ENCODE peak calls at places on chromosomes 12 and 14, in six cellular contexts. N is type B pancreatic cell; W is GM06990; L is T-helper 9 cell; Q is stimulated activated naive B cell treated with anti-CD40 and anti-IgM and Interleukin-4, amounts not matched to agents 10 μg/mL and 1 μg/mL and 100 μg/mL, for 72 hours; V is HFFc6. U is an unnamed sample.

GRCh38 chr12:6551063-6551461 is 4.8 kb downstream of the IFFO1 start:
- DNase-seq in N (no peak), W (no peak), L (no peak), Q (no peak), V (no peak), U (no peak)

GRCh38 chr12:52221912-52222457 is 11.1 kb upstream of the KRT7 start:
- DNase-seq in N (no peak), W (peak), L (peak), Q (no peak), V (peak), U (peak)

GRCh38 chr14:27134200-27134599 is 536.4 kb upstream of the NOVA1 start:
- DNase-seq in N (no peak), W (no peak), L (no peak), Q (no peak), V (no peak), U (no peak)

GRCh38 chr12:29427964-29428363 is 47.0 kb upstream of the ERGIC2 start:
- DNase-seq in N (no peak), W (peak), L (no peak), Q (no peak), V (no peak), U (no peak)

GRCh38 chr14:103279129-103280025 is 54.7 kb upstream of the EIF5 start:
- DNase-seq in N (no peak), W (no peak), L (no peak), Q (no peak), V (no peak), U (no peak)

GRCh38 chr12:83573676-83574075 is 887.0 kb downstream of the TMTC2 start:
- DNase-seq in N (no peak), W (no peak), L (no peak), Q (no peak), V (no peak), U (peak)

GRCh38 chr14:91354221-91354916 is 63.3 kb downstream of the CCDC88C start:
- DNase-seq in N (no peak), W (no peak), L (no peak), Q (no peak), V (no peak), U (no peak)

GRCh38 chr14:32980887-32981501 is 42.3 kb downstream of the NPAS3 start:
- DNase-seq in N (no peak), W (no peak), L (no peak), Q (no peak), V (no peak), U (no peak)

GRCh38 chr14:36069535-36069900 is 107.0 kb downstream of the PTCSC3 start:
- DNase-seq in N (no peak), W (peak), L (no peak), Q (no peak), V (peak), U (peak)

GRCh38 chr12:22443379-22444316 is 100.7 kb downstream of the C2CD5 start:
- DNase-seq in N (peak), W (peak), L (peak), Q (peak), V (peak), U (peak)

GRCh38 chr14:42190744-42191143 is 584.1 kb downstream of the LRFN5 start:
- DNase-seq in N (no peak), W (no peak), L (no peak), Q (no peak), V (no peak), U (no peak)

GRCh38 chr12:105253882-105254513 is 18.0 kb upstream of the APPL2 start:
- DNase-seq in N (no peak), W (no peak), L (no peak), Q (no peak), V (peak), U (peak)

GRCh38 chr14:70358631-70359030 is 852 bp downstream of the COX16 start:
- DNase-seq in N (no peak), W (no peak), L (no peak), Q (no peak), V (no peak), U (no peak)

GRCh38 chr14:29905549-29905948 is 22.1 kb downstream of the PRKD1 start:
- DNase-seq in N (no peak), W (no peak), L (no peak), Q (no peak), V (no peak), U (no peak)

GRCh38 chr12:132284071-132284492 is 45.3 kb downstream of the GALNT9 start:
- DNase-seq in N (no peak), W (no peak), L (no peak), Q (no peak), V (peak), U (no peak)

GRCh38 chr14:39469094-39469710 is 37.0 kb upstream of the FBXO33 start:
- DNase-seq in N (no peak), W (peak), L (no peak), Q (peak), V (no peak), U (no peak)

GRCh38 chr14:69985456-69985855 is 106.2 kb downstream of the SMOC1 start:
- DNase-seq in N (no peak), W (no peak), L (no peak), Q (no peak), V (no peak), U (peak)

GRCh38 chr12:42918387-42918786 is 328.8 kb upstream of the PRICKLE1 start:
- DNase-seq in N (no peak), W (no peak), L (no peak), Q (no peak), V (no peak), U (no peak)

GRCh38 chr14:55071870-55072640 is 20.6 kb downstream of the MAPK1IP1L start:
- DNase-seq in N (no peak), W (peak), L (no peak), Q (peak), V (peak), U (no peak)

GRCh38 chr12:116366824-116367223 is 89.3 kb upstream of the MED13L start:
- DNase-seq in N (no peak), W (no peak), L (no peak), Q (no peak), V (no peak), U (no peak)

GRCh38 chr14:62126885-62127478 is 364.8 kb downstream of the SNAPC1 start:
- DNase-seq in N (no peak), W (no peak), L (no peak), Q (peak), V (peak), U (peak)

GRCh38 chr12:180445-180844 is 33.5 kb downstream of the SLC6A12 start:
- DNase-seq in N (no peak), W (peak), L (no peak), Q (no peak), V (no peak), U (no peak)

GRCh38 chr14:63603749-63604277 is 37.9 kb downstream of the WDR89 start:
- DNase-seq in N (no peak), W (no peak), L (no peak), Q (no peak), V (no peak), U (no peak)

GRCh38 chr12:106187155-106187789 is 48.5 kb upstream of the NUAK1 start:
- DNase-seq in N (no peak), W (no peak), L (no peak), Q (no peak), V (no peak), U (no peak)

GRCh38 chr14:58216544-58216943 is 16.6 kb downstream of the ACTR10 start:
- DNase-seq in N (no peak), W (no peak), L (no peak), Q (no peak), V (no peak), U (no peak)

GRCh38 chr12:68374315-68374982 is 42.3 kb upstream of the MDM1 start:
- DNase-seq in N (no peak), W (peak), L (peak), Q (peak), V (no peak), U (peak)

GRCh38 chr14:64845878-64846277 is 33.8 kb downstream of the SPTB start:
- DNase-seq in N (no peak), W (no peak), L (no peak), Q (no peak), V (peak), U (peak)

GRCh38 chr12:66623455-66623854 is 55.4 kb downstream of the GRIP1 start:
- DNase-seq in N (no peak), W (no peak), L (no peak), Q (no peak), V (no peak), U (no peak)

GRCh38 chr12:2944401-2945047 is 14.7 kb upstream of the TEAD4 start:
- DNase-seq in N (peak), W (no peak), L (peak), Q (no peak), V (no peak), U (no peak)

GRCh38 chr12:93127107-93127560 is 198.0 kb upstream of the EEA1 start:
- DNase-seq in N (no peak), W (no peak), L (no peak), Q (no peak), V (no peak), U (no peak)

GRCh38 chr12:30508205-30508967 is 187.3 kb downstream of the IPO8 start:
- DNase-seq in N (no peak), W (no peak), L (no peak), Q (no peak), V (no peak), U (no peak)

GRCh38 chr12:1216560-1216959 is 225.5 kb downstream of the ERC1 start:
- DNase-seq in N (no peak), W (no peak), L (no peak), Q (no peak), V (no peak), U (no peak)

GRCh38 chr14:77003960-77004710 is 24.4 kb downstream of the IRF2BPL start:
- DNase-seq in N (no peak), W (no peak), L (no peak), Q (no peak), V (peak), U (peak)

GRCh38 chr12:6570264-6570887 is 2.3 kb upstream of the NOP2 start:
- DNase-seq in N (no peak), W (no peak), L (no peak), Q (peak), V (no peak), U (peak)

GRCh38 chr12:53585726-53586125 is 40.5 kb downstream of the ATF7 start:
- DNase-seq in N (no peak), W (no peak), L (no peak), Q (no peak), V (no peak), U (no peak)

GRCh38 chr14:101130861-101131260 is 227.3 kb upstream of the RTL1 start:
- DNase-seq in N (no peak), W (no peak), L (no peak), Q (no peak), V (no peak), U (no peak)

GRCh38 chr12:50506753-50507473 is 2.1 kb downstream of the DIP2B start:
- DNase-seq in N (no peak), W (no peak), L (no peak), Q (no peak), V (no peak), U (no peak)

GRCh38 chr14:32083789-32084188 is 6.7 kb downstream of the ARHGAP5 start:
- DNase-seq in N (no peak), W (no peak), L (no peak), Q (no peak), V (no peak), U (no peak)

GRCh38 chr12:65728913-65729793 is 95.1 kb upstream of the HMGA2 start:
- DNase-seq in N (peak), W (no peak), L (no peak), Q (no peak), V (no peak), U (no peak)

GRCh38 chr14:67187210-67187609 is 2.0 kb upstream of the GARIN2 start:
- DNase-seq in N (no peak), W (no peak), L (no peak), Q (no peak), V (peak), U (peak)

U was measured in H4.